ENCODE peak calls at places on chromosomes 1 and 21, in five cellular contexts. V is NT2/D1, N is H1, C is GM12878, G is HepG2. T is an unnamed sample.
A peak's percentile ranks its signal among the peaks of the same experiment; 100 is the strongest.

GRCh38 chr1:27341525-27342252 is at the start of gene SYTL1:
- DNase-seq in G (peak; percentile 52), C (no peak), V (no peak), N (no peak), T (peak; percentile 59)

GRCh38 chr1:213986020-213986924 is 1.5 kb upstream of the PROX1 start:
- DNase-seq in N (no peak), G (no peak), V (no peak), C (no peak), T (no peak)

GRCh38 chr1:156591181-156591431 is 470 bp upstream of the NAXE start:
- DNase-seq in C (no peak), V (no peak), N (no peak), G (no peak), T (no peak)

GRCh38 chr1:232969791-232970190 is 19.4 kb downstream of the NTPCR start:
- DNase-seq in V (no peak), N (no peak), G (no peak), C (no peak), T (no peak)

GRCh38 chr1:207565546-207566468 is 69.8 kb downstream of the CR1 start:
- DNase-seq in N (no peak), C (no peak), G (no peak), V (no peak), T (no peak)

GRCh38 chr1:64484651-64485050 is 14.7 kb downstream of the CACHD1 start:
- DNase-seq in C (no peak), V (no peak), N (no peak), G (no peak), T (no peak)

GRCh38 chr1:225852413-225853119 is 29.6 kb downstream of the TMEM63A start:
- DNase-seq in V (no peak), N (no peak), C (no peak), G (no peak), T (no peak)

GRCh38 chr1:58816072-58816746 is 32.4 kb upstream of the JUN start:
- DNase-seq in N (no peak), V (peak; percentile 73), G (peak; percentile 63), C (peak; percentile 53), T (peak; percentile 79)

GRCh38 chr1:83760211-83760978 is 238.5 kb downstream of the TTLL7 start:
- DNase-seq in G (no peak), C (no peak), N (no peak), V (no peak), T (no peak)

GRCh38 chr1:11387829-11388228 is 91.1 kb upstream of the DISP3 start:
- DNase-seq in V (no peak), C (no peak), N (no peak), G (no peak), T (no peak)

GRCh38 chr1:198681831-198682756 is 43.3 kb downstream of the PTPRC start:
- DNase-seq in G (no peak), C (peak; percentile 97), V (no peak), N (no peak), T (peak; percentile 31)

GRCh38 chr21:42564561-42564971 is 50.9 kb downstream of the SLC37A1 start:
- DNase-seq in N (no peak), V (no peak), G (no peak), C (no peak), T (no peak)

GRCh38 chr1:209648931-209649776 is 3.1 kb downstream of the LAMB3 start:
- DNase-seq in V (no peak), G (peak; percentile 13), C (no peak), N (no peak), T (no peak)

GRCh38 chr1:31587720-31588423 is 11.6 kb downstream of the TINAGL1 start:
- DNase-seq in G (peak; percentile 40), V (peak; percentile 57), C (no peak), N (no peak), T (peak; percentile 79)

GRCh38 chr1:207194197-207194596 is 90.2 kb downstream of the C4BPA start:
- DNase-seq in G (no peak), C (no peak), N (no peak), V (no peak), T (no peak)

GRCh38 chr1:78060857-78061563 is 15.2 kb downstream of the GIPC2 start:
- DNase-seq in C (peak; percentile 28), N (no peak), G (no peak), V (no peak), T (no peak)

GRCh38 chr21:30153697-30154340 is 12.8 kb downstream of the CLDN17 start:
- DNase-seq in N (no peak), G (no peak), V (no peak), C (no peak), T (no peak)
- TF ChIP-seq SUZ12 in N (no peak), G (no peak), V (no peak), C (no peak), T (no peak)

GRCh38 chr21:38817371-38818335 is 11.9 kb downstream of the ETS2 start:
- DNase-seq in N (no peak), V (no peak), G (no peak), C (no peak), T (no peak)
- TF ChIP-seq SUZ12 in N (no peak), V (no peak), G (no peak), C (no peak), T (no peak)

DNA sequence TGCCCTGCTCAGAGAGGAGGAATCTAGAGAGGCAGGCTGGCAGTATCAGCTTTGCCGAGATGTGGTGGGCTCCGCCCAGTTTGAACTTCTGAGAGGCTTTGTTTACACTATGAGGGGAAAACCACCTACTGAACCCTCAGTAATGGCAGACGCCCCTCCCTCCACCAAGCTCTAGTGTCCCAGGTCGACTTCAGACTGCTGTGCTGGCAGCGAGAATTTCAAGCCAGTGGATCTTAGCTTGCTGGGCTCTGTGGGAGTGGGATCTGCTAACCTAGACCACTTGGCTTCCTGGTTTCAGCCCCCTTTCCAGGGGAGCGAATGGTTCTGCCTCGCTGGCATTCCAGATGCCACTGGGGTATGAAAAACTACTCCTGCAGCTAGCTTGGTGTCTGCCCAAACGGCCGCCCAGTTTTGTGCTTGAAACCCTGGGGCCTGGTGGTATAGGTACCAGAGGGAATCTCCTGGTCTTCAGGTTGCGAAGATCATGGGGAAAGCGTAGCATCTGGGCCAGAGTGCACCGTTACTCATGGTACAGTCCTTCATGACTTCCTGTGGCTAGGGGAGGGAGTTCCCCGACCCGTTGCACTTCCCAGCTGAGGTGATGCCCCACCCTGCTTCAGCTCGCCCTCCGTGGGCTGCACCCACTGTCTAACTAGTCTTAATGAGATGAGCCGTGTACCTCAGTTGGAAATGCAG is 43.6 kb downstream of the C21orf91 start:
- DNase-seq in N (no peak), C (peak; percentile 63), V (no peak), G (peak; percentile 22), T (no peak)
- TF ChIP-seq SUZ12 in N (no peak), C (no peak), V (no peak), G (no peak), T (no peak)

DNA sequence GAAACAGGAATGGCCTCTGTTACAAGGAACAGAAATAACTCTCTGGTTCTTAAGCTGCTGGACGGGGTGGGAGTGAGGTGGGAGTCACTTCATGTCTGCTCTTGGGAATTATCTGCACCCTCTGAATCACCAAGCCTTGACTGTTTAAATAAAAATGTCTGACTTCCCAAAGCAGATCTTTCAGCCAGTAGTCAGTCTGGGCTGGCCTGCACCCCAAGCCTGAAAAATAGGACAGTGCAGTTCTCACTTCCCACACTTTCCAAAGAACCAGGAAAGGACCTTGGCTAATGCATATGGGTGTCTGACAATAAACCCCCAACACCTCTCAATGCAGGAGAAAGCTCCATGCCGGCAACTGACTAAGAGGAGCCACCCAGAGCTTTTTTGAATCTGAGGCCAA is 796 bp downstream of the S100A7 start:
- DNase-seq in G (no peak), C (no peak), N (no peak), V (no peak), T (no peak)
- TF ChIP-seq SUZ12 in G (no peak), C (no peak), N (no peak), V (no peak), T (no peak)

GRCh38 chr1:246888522-246888921 is 43.2 kb downstream of the AHCTF1 start:
- DNase-seq in V (no peak), G (no peak), C (no peak), N (no peak), T (no peak)
- TF ChIP-seq SUZ12 in V (no peak), G (no peak), C (no peak), N (no peak), T (no peak)

GRCh38 chr1:229432905-229433304 is 989 bp downstream of the ACTA1 start:
- DNase-seq in C (no peak), N (no peak), G (no peak), V (no peak), T (no peak)

GRCh38 chr1:229436178-229436577 is 2.3 kb upstream of the ACTA1 start:
- DNase-seq in G (no peak), C (no peak), N (no peak), V (no peak), T (peak; percentile 10)

GRCh38 chr1:229433364-229434004 is 410 bp downstream of the ACTA1 start:
- DNase-seq in V (no peak), N (no peak), G (no peak), C (no peak), T (no peak)

GRCh38 chr1:229434005-229434640 is at the start of gene ACTA1:
- DNase-seq in G (no peak), V (no peak), N (peak; percentile 47), C (no peak), T (peak; percentile 7)

GRCh38 chr1:229434641-229435051 is 752 bp upstream of the ACTA1 start:
- DNase-seq in C (no peak), N (no peak), G (no peak), V (no peak), T (peak; percentile 9)
- TF ChIP-seq SUZ12 in C (no peak), N (no peak), G (no peak), V (no peak), T (no peak)